ENCODE peak calls at places on chromosomes 7 and 10, in six cellular contexts. E, J, L, D, W and Q are unnamed samples.

GRCh38 chr10:128130051-128130450 is 3.8 kb upstream of the MKI67 start:
- DNase-seq in E (no peak), J (no peak), L (peak; percentile 69), D (no peak), W (no peak), Q (no peak)

GRCh38 chr10:68154211-68154497 is 44.9 kb downstream of the MYPN start:
- DNase-seq in E (no peak), J (no peak), L (peak; percentile 54), D (no peak), W (no peak), Q (no peak)

GRCh38 chr7:86953653-86954336 is 105.7 kb downstream of the ELAPOR2 start:
- DNase-seq in E (no peak), J (no peak), L (no peak), D (no peak), W (no peak), Q (no peak)

GRCh38 chr7:128453836-128454804 is 1.6 kb upstream of the HILPDA start:
- DNase-seq in E (peak; percentile 17), J (peak; percentile 79), L (peak; percentile 85), D (no peak), W (no peak), Q (no peak)

GRCh38 chr7:39589323-39590111 is 23.3 kb downstream of the YAE1 start:
- DNase-seq in E (no peak), J (no peak), L (peak; percentile 88), D (no peak), W (peak; percentile 61), Q (no peak)

GRCh38 chr7:2030475-2031456 is 202.0 kb downstream of the MAD1L1 start:
- DNase-seq in E (no peak), J (no peak), L (no peak), D (no peak), W (no peak), Q (peak; percentile 77)

GRCh38 chr10:86362566-86363183 is 3.9 kb downstream of the GRID1 start:
- DNase-seq in E (no peak), J (no peak), L (no peak), D (no peak), W (no peak), Q (peak; percentile 68)

GRCh38 chr10:123141791-123142700 is 5.9 kb upstream of the HMX2 start:
- DNase-seq in E (no peak), J (no peak), L (no peak), D (no peak), W (no peak), Q (no peak)

GRCh38 chr7:157150825-157151412 is 12.2 kb downstream of the UBE3C start:
- DNase-seq in E (peak; percentile 45), J (no peak), L (peak; percentile 68), D (no peak), W (no peak), Q (no peak)

GRCh38 chr7:20323587-20323986 is 7.1 kb upstream of the ITGB8 start:
- DNase-seq in E (no peak), J (no peak), L (peak; percentile 50), D (no peak), W (no peak), Q (no peak)

GRCh38 chr10:124669824-124670654 is 74.1 kb downstream of the FAM53B start:
- DNase-seq in E (no peak), J (no peak), L (no peak), D (no peak), W (no peak), Q (no peak)

GRCh38 chr10:16950686-16951681 is 133.8 kb upstream of the RSU1 start:
- DNase-seq in E (no peak), J (no peak), L (peak; percentile 63), D (no peak), W (no peak), Q (no peak)

GRCh38 chr7:113421696-113422330 is 303.5 kb upstream of the SMIM30 start:
- DNase-seq in E (peak; percentile 66), J (peak; percentile 65), L (peak; percentile 80), D (peak; percentile 50), W (peak; percentile 64), Q (peak; percentile 50)

GRCh38 chr7:32476816-32477648 is 13.1 kb downstream of the LSM5 start:
- DNase-seq in E (no peak), J (no peak), L (no peak), D (no peak), W (no peak), Q (no peak)

DNA sequence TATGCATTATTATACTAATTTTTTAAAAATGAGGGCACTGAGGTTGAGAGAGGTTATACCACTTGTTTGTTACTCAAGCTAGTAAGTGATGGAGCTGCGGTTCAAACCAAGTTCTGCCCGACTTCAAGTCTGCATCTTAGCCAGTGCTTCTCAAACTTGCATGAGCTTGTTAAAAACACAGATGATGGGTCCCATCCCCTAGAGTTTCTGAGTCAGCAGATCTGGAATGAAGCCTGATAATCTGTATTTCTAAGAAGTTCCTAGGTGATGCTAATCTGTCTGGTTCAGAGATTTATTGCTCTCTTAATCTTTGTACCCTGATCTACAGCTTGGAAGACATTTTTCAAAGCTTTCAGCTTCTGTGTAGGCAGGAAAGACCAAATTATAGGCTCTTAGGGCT is 67.7 kb upstream of the CC2D2B start:
- DNase-seq in E (no peak), J (no peak), L (no peak), D (no peak), W (no peak), Q (no peak)
- TF ChIP-seq CTCF in E (no peak), J (no peak), L (no peak), D (no peak), W (no peak), Q (no peak)

DNA sequence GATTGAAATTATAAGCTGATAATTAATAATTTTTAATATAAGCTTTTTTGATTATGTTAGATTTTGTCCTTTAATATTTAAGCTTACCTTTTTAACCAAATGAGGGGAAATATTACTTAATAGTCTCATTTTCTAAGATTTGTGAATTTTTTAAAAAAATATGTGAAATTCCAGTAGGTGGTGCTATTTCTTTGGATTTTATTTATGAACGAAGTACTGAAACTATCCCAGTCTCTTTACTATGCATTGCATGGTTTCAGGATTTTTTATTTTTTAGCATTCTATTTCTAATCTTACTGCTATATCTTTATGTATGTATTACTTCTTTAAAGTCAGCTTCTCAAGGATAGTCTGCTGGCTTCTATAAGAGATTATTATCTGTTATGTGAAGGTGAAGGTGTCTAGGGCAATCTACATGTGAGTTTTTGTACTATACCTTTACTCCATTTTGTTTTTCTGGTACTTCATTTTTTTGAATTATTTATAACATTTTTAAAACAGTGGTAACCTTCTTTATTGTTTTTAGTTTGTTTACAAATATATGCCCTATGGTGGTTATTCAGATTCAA is 78.3 kb downstream of the ATRNL1 start:
- DNase-seq in E (no peak), J (no peak), L (peak; percentile 12), D (peak; percentile 6), W (no peak), Q (no peak)
- TF ChIP-seq CTCF in E (peak; percentile 71), J (peak; percentile 37), L (peak; percentile 52), D (peak; percentile 50), W (peak; percentile 2), Q (peak; percentile 86)

DNA sequence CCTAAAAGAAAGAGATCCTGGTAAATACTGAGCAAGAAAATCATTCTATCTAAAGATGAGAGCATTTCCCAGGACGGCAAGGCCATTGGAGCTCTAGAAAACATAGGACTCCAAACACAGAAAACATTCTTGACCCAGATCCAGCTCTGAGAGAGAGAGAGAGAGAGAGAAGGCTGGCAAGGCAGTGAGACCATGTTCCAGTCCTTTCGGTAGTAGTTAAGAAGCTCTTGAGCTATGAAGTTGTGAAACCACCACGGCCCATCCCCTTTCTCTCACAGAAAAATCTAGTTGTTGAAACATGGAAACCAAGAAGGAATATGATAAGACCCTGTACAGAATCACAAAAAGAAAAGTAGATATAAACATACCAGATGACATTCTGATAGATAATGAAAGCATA is 212.4 kb upstream of the NPSR1 start:
- DNase-seq in E (no peak), J (no peak), L (peak; percentile 44), D (no peak), W (no peak), Q (no peak)
- TF ChIP-seq CTCF in E (no peak), J (no peak), L (no peak), D (no peak), W (no peak), Q (no peak)

DNA sequence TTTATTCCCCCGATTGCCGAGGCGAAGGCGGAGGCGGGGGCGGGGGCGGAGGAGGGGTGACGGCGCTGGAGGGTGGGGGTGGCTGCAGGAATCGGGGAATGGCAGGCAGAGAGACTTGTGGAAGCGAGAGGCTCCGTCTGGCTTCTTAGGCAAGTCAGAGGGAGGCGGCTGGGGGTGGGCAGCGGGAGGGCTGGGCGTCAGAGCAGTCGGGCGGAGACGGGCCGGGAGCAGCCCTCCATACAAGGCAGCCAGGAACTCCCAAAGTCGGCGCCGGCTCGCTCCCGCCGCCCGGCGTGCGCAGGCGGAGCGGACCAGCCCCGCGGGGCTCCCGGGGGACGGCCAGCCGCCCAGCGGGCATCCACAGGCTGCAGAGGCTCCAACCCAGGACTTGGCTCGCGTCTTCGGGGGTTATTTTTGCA is 233 bp upstream of the CACNA2D1 start:
- DNase-seq in E (no peak), J (peak; percentile 66), L (peak; percentile 91), D (peak; percentile 84), W (peak; percentile 15), Q (no peak)
- TF ChIP-seq CTCF in E (no peak), J (peak; percentile 34), L (no peak), D (no peak), W (no peak), Q (no peak)

GRCh38 chr7:142376356-142376997 is 118.6 kb upstream of the PRSS58 start:
- DNase-seq in E (no peak), J (no peak), L (peak; percentile 11), D (no peak), W (no peak), Q (no peak)

GRCh38 chr7:142379445-142379844 is 121.6 kb upstream of the PRSS58 start:
- DNase-seq in E (no peak), J (no peak), L (no peak), D (no peak), W (no peak), Q (no peak)

GRCh38 chr7:142372727-142373126 is 114.9 kb upstream of the PRSS58 start:
- DNase-seq in E (no peak), J (no peak), L (no peak), D (no peak), W (no peak), Q (no peak)

GRCh38 chr7:142377567-142377966 is 119.7 kb upstream of the PRSS58 start:
- DNase-seq in E (no peak), J (no peak), L (no peak), D (no peak), W (no peak), Q (no peak)

DNA sequence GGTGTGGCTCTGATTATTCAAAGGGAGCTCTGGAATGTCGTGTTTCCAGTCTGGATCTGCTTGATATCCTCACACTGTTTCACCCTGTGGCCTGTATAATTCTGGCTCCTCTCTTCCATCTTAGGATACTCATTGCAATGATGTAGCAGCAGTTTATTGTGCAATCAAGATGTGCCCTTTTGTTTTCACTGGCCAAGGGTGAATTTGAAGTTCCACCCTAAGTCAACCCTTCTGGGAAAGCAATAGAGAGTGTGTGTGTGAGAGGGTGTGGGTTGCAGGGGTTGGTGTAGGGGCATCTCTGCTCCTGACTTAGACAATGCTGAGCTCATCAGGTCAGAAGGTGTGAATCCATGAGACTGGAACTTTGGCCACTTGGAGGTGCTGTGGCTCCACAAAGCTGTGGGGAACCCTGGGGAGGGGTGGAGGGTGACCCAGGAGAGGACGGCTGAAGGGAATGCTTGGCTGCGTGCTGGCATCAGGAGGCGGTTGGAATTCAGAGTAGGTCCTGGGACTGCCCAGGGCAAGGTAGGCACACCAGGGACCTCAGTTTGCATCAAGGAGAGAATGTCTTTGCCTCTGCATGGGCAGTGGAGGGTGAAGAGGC is 118.0 kb upstream of the PRSS58 start:
- DNase-seq in E (no peak), J (no peak), L (peak; percentile 35), D (no peak), W (no peak), Q (no peak)
- TF ChIP-seq CTCF in E (peak; percentile 35), J (no peak), L (peak; percentile 27), D (no peak), W (no peak), Q (peak; percentile 37)

GRCh38 chr10:61819208-61819607 is 82.3 kb upstream of the ARID5B start:
- DNase-seq in E (no peak), J (no peak), L (no peak), D (no peak), W (no peak), Q (no peak)
- TF ChIP-seq CTCF in E (no peak), J (no peak), L (no peak), D (no peak), W (no peak), Q (peak; percentile 13)